ENCODE peak calls at places on chromosomes 13 and 19, in seven cellular contexts. U is upper lobe of left lung, Z is gastrocnemius medialis, E is sigmoid colon, O is heart left ventricle, A is uterus, Q is IMR-90. B is an unnamed sample.

GRCh38 chr13:42039457-42039945 is 8.9 kb upstream of the DGKH start:
- DNase-seq in U (no peak), Z (no peak), E (no peak), O (no peak), A (no peak), Q (no peak), B (no peak)

GRCh38 chr19:16330368-16330801 is 5.8 kb downstream of the KLF2 start:
- DNase-seq in U (peak), Z (peak), E (peak), O (peak), A (peak), Q (peak), B (no peak)

GRCh38 chr13:36341718-36342117 is 4.5 kb downstream of the SPART start:
- DNase-seq in U (no peak), Z (no peak), E (no peak), O (no peak), A (no peak), Q (peak), B (no peak)

GRCh38 chr19:28199323-28199722 is 1013.6 kb downstream of the UQCRFS1 start:
- DNase-seq in U (no peak), Z (no peak), E (no peak), O (no peak), A (no peak), Q (no peak), B (peak)

GRCh38 chr19:46376241-46377153 is 29.6 kb downstream of the PPP5C start:
- DNase-seq in U (no peak), Z (no peak), E (peak), O (no peak), A (no peak), Q (no peak), B (no peak)

GRCh38 chr19:11375143-11375948 is 880 bp downstream of the SWSAP1 start:
- DNase-seq in U (peak), Z (peak), E (peak), O (peak), A (peak), Q (no peak), B (peak)

GRCh38 chr13:48532146-48532472 is 771 bp downstream of the RCBTB2 start:
- DNase-seq in U (no peak), Z (no peak), E (no peak), O (no peak), A (no peak), Q (peak), B (no peak)

GRCh38 chr19:51372649-51373504 is at the start of gene NKG7:
- DNase-seq in U (peak), Z (no peak), E (no peak), O (no peak), A (no peak), Q (no peak), B (no peak)

GRCh38 chr13:92716749-92717148 is 509.9 kb upstream of the GPC6 start:
- DNase-seq in U (no peak), Z (no peak), E (no peak), O (no peak), A (no peak), Q (peak), B (no peak)

GRCh38 chr19:57324992-57325391 is 4.7 kb downstream of the ZNF543 start:
- DNase-seq in U (no peak), Z (no peak), E (no peak), O (no peak), A (no peak), Q (no peak), B (no peak)

GRCh38 chr19:30390356-30390988 is 18.3 kb downstream of the ZNF536 start:
- DNase-seq in U (no peak), Z (no peak), E (no peak), O (no peak), A (no peak), Q (no peak), B (no peak)

GRCh38 chr13:63517376-63517775 is 2101.7 kb upstream of the PCDH20 start:
- DNase-seq in U (no peak), Z (no peak), E (no peak), O (no peak), A (no peak), Q (peak), B (no peak)

GRCh38 chr13:65600702-65601101 is 1629.4 kb downstream of the PCDH9 start:
- DNase-seq in U (no peak), Z (no peak), E (no peak), O (no peak), A (no peak), Q (peak), B (no peak)

GRCh38 chr19:46988614-46989230 is 30.9 kb upstream of the NPAS1 start:
- DNase-seq in U (no peak), Z (no peak), E (no peak), O (no peak), A (no peak), Q (no peak), B (no peak)

GRCh38 chr13:95783747-95784146 is 106.8 kb downstream of the DNAJC3 start:
- DNase-seq in U (no peak), Z (no peak), E (no peak), O (no peak), A (no peak), Q (no peak), B (no peak)

GRCh38 chr19:16073988-16074387 is 2.3 kb upstream of the TPM4 start:
- DNase-seq in U (no peak), Z (no peak), E (peak), O (no peak), A (no peak), Q (no peak), B (no peak)

GRCh38 chr13:23378009-23378632 is 55.4 kb downstream of the SACS start:
- DNase-seq in U (no peak), Z (no peak), E (no peak), O (no peak), A (peak), Q (peak), B (peak)

GRCh38 chr19:17576758-17577532 is 21.5 kb downstream of the COLGALT1 start:
- DNase-seq in U (peak), Z (peak), E (no peak), O (no peak), A (peak), Q (no peak), B (peak)

GRCh38 chr19:34962281-34962944 is 1.6 kb downstream of the ZNF792 start:
- DNase-seq in U (no peak), Z (no peak), E (no peak), O (no peak), A (no peak), Q (peak), B (peak)

GRCh38 chr19:35318679-35319448 is 10.1 kb upstream of the CD22 start:
- DNase-seq in U (peak), Z (peak), E (peak), O (peak), A (peak), Q (peak), B (peak)

GRCh38 chr13:23679214-23679613 is 109.0 kb downstream of the TNFRSF19 start:
- DNase-seq in U (no peak), Z (no peak), E (no peak), O (no peak), A (no peak), Q (peak), B (no peak)

GRCh38 chr19:35155441-35155840 is 906 bp downstream of the FXYD5 start:
- DNase-seq in U (no peak), Z (no peak), E (no peak), O (peak), A (no peak), Q (no peak), B (no peak)

GRCh38 chr13:52926971-52927370 is 78.5 kb upstream of the PCDH8 start:
- DNase-seq in U (no peak), Z (no peak), E (no peak), O (no peak), A (no peak), Q (no peak), B (no peak)

GRCh38 chr19:23914402-23915286 is at the start of gene ZNF726:
- DNase-seq in U (peak), Z (peak), E (peak), O (peak), A (peak), Q (peak), B (peak)

GRCh38 chr19:45097776-45098520 is 5.0 kb downstream of the PPP1R37 start:
- DNase-seq in U (peak), Z (peak), E (peak), O (no peak), A (peak), Q (peak), B (peak)

GRCh38 chr19:45100797-45101196 is 7.8 kb downstream of the PPP1R37 start:
- DNase-seq in U (no peak), Z (no peak), E (no peak), O (no peak), A (no peak), Q (peak), B (no peak)

GRCh38 chr19:45098521-45099464 is 5.8 kb downstream of the PPP1R37 start:
- DNase-seq in U (no peak), Z (peak), E (no peak), O (no peak), A (peak), Q (peak), B (no peak)

GRCh38 chr19:45100202-45100600 is 7.2 kb downstream of the PPP1R37 start:
- DNase-seq in U (no peak), Z (no peak), E (no peak), O (no peak), A (no peak), Q (no peak), B (no peak)

GRCh38 chr19:45099465-45100201 is 6.7 kb downstream of the PPP1R37 start:
- DNase-seq in U (no peak), Z (peak), E (no peak), O (no peak), A (no peak), Q (peak), B (no peak)
- TF ChIP-seq POLR2A in U (no peak), Z (no peak), E (no peak), O (no peak), A (no peak), Q (no peak), B (no peak)

GRCh38 chr19:45351401-45351952 is 10.9 kb downstream of the KLC3 start:
- DNase-seq in U (no peak), Z (no peak), E (no peak), O (no peak), A (no peak), Q (no peak), B (no peak)
- TF ChIP-seq CTCF in U (no peak), Z (no peak), E (no peak), O (no peak), A (no peak), Q (no peak), B (no peak)

DNA sequence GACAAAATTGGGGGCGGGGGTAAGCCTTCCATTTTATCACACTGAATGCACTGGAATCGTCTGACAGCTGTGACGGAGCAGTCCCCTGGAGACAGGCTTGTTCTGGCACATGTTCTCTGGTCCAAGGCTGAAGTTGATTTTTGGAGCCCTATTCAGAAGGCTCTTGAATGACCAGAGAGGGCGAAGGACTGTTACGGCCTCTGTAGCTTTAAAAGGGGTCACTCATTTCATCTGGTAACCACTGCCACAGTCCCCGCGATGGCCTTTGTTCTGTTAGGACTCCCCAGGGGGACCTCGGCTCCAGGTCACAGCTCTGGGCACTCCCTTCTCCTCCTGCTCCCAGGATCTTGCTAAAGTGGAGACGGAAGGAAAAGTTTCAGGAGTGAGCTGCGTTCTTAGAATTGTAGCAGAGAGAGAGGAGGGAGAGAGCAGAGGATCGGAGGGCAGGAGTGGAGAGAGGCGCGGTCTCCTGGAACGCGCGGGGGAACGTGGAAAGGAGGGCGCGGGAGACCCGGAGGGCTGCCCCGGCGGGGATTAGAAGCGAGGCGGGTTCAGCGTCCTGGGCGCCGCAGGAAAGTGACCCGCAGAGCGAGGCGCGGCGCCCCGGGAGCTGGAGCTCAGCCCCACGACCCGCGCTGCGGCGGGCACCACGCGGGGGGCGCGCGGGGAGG is 134.3 kb upstream of the MYO16 start:
- DNase-seq in U (no peak), Z (no peak), E (no peak), O (no peak), A (no peak), Q (no peak), B (no peak)
- H3K4me3 ChIP-seq in U (no peak), Z (no peak), E (no peak), O (no peak), A (no peak), Q (no peak), B (no peak)

GRCh38 chr19:19404879-19405860 is at the start of gene GATAD2A:
- DNase-seq in U (peak), Z (peak), E (peak), O (peak), A (peak), Q (peak), B (peak)
- TF ChIP-seq POLR2A in U (peak), Z (peak), E (no peak), O (peak), A (peak), Q (peak), B (no peak)

DNA sequence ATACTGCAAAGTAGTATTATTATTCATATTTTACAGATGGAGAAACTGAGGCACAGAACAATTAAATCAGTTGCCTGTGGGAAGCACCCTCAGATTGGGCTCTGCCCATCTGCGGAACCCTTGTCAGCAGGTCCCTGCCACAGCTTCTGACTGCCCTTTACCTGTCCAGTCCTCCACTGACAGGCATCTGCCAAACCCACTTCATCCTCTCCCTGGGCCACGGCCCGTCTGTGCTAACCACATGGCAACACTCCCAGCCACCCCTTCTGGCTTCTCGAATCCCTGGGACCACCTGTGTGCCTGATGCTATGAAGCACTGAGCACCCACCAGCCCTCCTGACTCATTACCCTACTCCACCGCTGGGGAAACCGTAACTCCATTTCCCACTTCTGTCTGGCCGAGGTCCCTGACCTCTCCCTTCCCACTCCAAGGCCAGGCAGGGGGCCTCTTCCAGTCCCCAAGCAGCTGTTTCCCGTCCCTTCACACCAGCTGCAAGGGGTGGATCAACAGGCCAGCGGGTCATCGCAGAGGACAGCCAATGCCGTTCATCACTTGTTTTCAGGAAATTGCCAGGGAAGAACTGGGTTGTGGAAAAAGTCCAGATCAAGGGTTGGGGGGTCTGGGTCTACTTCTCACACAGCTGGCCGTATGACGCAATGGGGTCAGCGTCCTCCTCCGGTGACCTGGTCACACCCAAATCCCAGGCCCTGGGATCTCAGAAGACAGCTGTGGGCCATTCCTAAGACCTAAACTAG is 2.5 kb downstream of the KANK3 start:
- DNase-seq in U (peak), Z (peak), E (peak), O (peak), A (peak), Q (no peak), B (no peak)
- TF ChIP-seq CTCF in U (peak), Z (no peak), E (peak), O (no peak), A (no peak), Q (peak), B (no peak)

B was measured in lower leg skin.